ENCODE peak calls at places on chromosomes 3 and 15, in four cellular contexts. M is uterus, H is GM12878, C is heart left ventricle. D is an unnamed sample.

GRCh38 chr3:11248596-11248995 is 23.6 kb upstream of the ATG7 start:
- DNase-seq in M (no peak), H (no peak), C (no peak), D (no peak)

GRCh38 chr15:37084602-37085001 is 15.7 kb downstream of the MEIS2 start:
- DNase-seq in M (no peak), H (no peak), C (no peak), D (no peak)

GRCh38 chr3:139764936-139765335 is 87.2 kb upstream of the NMNAT3 start:
- DNase-seq in M (no peak), H (no peak), C (no peak), D (no peak)

GRCh38 chr3:184145120-184145524 is 10.0 kb downstream of the EIF2B5 start:
- DNase-seq in M (no peak), H (no peak), C (no peak), D (no peak)

GRCh38 chr3:150960708-150961684 is 11.5 kb downstream of the CLRN1 start:
- DNase-seq in M (no peak), H (no peak), C (no peak), D (no peak)

GRCh38 chr3:127589600-127590281 is 792 bp downstream of the TPRA1 start:
- DNase-seq in M (no peak), H (no peak), C (peak), D (no peak)

GRCh38 chr3:124007186-124007585 is 15.3 kb upstream of the ROPN1 start:
- DNase-seq in M (no peak), H (no peak), C (no peak), D (no peak)

GRCh38 chr3:149401215-149401925 is 23.9 kb upstream of the TM4SF1 start:
- DNase-seq in M (no peak), H (no peak), C (no peak), D (no peak)

GRCh38 chr3:25021816-25022215 is 406.2 kb upstream of the RARB start:
- DNase-seq in M (no peak), H (no peak), C (no peak), D (no peak)

GRCh38 chr3:138493804-138494606 is 59.6 kb downstream of the ESYT3 start:
- DNase-seq in M (no peak), H (no peak), C (no peak), D (no peak)

GRCh38 chr3:81995334-81995733 is 233.9 kb upstream of the GBE1 start:
- DNase-seq in M (no peak), H (no peak), C (no peak), D (no peak)
- TF ChIP-seq CTCF in M (no peak), H (no peak), C (no peak), D (no peak)

GRCh38 chr3:44762690-44763089 is 1.1 kb downstream of the KIF15 start:
- DNase-seq in M (no peak), H (no peak), C (no peak), D (no peak)

GRCh38 chr3:44762170-44762677 is 630 bp downstream of the KIF15 start:
- DNase-seq in M (no peak), H (no peak), C (no peak), D (no peak)

GRCh38 chr3:44764248-44764647 is 2.7 kb downstream of the KIF15 start:
- DNase-seq in M (no peak), H (no peak), C (no peak), D (no peak)

DNA sequence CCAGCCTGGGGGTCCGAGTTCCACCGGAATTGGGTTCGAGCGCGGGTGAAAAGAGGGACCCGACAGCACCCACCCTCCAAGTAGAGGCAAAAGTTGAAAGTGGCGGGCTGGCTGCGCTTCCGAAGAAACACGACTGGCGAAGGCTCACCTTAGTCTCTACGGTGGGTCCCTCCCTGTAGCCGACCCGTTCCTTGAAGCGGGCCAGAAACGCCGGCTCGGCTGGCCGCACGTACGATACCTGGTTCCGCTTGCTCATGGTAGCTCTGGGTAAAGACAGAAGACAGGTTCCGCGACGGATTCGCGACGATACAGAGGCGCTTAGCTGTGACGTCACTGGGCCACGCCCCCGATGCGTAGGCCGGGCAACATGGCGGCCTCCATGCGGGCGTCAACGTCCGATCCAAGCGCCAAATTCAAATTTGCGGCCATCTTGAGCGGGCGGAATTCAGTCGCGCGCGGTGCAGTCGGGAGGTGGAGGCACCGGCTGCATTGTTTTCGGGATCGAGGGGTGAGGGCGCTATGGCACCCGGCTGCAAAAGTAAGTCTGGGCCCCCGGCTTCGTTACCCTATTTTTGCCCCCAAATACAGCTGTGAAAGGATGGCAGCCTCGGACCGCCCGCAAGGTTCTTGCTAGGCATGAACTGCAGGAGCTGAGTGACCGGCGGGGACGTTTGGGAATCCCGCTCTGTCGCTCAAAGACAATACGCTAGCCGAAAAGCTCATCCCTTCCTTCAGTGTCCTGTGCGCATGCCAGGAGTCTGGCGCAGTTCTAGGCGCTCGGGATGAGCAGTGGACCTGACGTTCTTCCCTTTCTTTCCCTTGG is at the start of the genes KIAA1143 and KIF15:
- DNase-seq in M (peak), H (peak), C (peak), D (peak)
- TF ChIP-seq POLR2A in M (peak), H (peak), C (peak), D (no peak)

GRCh38 chr3:4583441-4583840 is 90.3 kb downstream of the ITPR1 start:
- DNase-seq in M (peak), H (no peak), C (no peak), D (no peak)

GRCh38 chr3:4587061-4587837 is 94.1 kb downstream of the ITPR1 start:
- DNase-seq in M (no peak), H (no peak), C (no peak), D (no peak)

GRCh38 chr3:4586381-4586780 is 93.2 kb downstream of the ITPR1 start:
- DNase-seq in M (no peak), H (no peak), C (no peak), D (no peak)

GRCh38 chr3:4582634-4583033 is 89.5 kb downstream of the ITPR1 start:
- DNase-seq in M (no peak), H (no peak), C (no peak), D (no peak)

GRCh38 chr3:4584537-4585249 is 91.5 kb downstream of the ITPR1 start:
- DNase-seq in M (peak), H (peak), C (no peak), D (no peak)
- H3K4me3 ChIP-seq in M (peak), H (peak), C (peak), D (no peak)

GRCh38 chr3:181726351-181727121 is 14.8 kb downstream of the SOX2 start:
- DNase-seq in M (no peak), H (no peak), C (no peak), D (no peak)
- TF ChIP-seq CTCF in M (no peak), H (no peak), C (no peak), D (no peak)

GRCh38 chr3:49928511-49929017 is 1.0 kb downstream of the MON1A start:
- DNase-seq in M (no peak), H (no peak), C (no peak), D (no peak)

GRCh38 chr3:49927798-49928197 is 1.8 kb downstream of the MON1A start:
- DNase-seq in M (no peak), H (no peak), C (no peak), D (no peak)

GRCh38 chr3:49930922-49931321 is 1.3 kb upstream of the MON1A start:
- DNase-seq in M (no peak), H (no peak), C (no peak), D (no peak)

GRCh38 chr3:49930241-49930690 is 655 bp upstream of the MON1A start:
- DNase-seq in M (no peak), H (no peak), C (no peak), D (no peak)

DNA sequence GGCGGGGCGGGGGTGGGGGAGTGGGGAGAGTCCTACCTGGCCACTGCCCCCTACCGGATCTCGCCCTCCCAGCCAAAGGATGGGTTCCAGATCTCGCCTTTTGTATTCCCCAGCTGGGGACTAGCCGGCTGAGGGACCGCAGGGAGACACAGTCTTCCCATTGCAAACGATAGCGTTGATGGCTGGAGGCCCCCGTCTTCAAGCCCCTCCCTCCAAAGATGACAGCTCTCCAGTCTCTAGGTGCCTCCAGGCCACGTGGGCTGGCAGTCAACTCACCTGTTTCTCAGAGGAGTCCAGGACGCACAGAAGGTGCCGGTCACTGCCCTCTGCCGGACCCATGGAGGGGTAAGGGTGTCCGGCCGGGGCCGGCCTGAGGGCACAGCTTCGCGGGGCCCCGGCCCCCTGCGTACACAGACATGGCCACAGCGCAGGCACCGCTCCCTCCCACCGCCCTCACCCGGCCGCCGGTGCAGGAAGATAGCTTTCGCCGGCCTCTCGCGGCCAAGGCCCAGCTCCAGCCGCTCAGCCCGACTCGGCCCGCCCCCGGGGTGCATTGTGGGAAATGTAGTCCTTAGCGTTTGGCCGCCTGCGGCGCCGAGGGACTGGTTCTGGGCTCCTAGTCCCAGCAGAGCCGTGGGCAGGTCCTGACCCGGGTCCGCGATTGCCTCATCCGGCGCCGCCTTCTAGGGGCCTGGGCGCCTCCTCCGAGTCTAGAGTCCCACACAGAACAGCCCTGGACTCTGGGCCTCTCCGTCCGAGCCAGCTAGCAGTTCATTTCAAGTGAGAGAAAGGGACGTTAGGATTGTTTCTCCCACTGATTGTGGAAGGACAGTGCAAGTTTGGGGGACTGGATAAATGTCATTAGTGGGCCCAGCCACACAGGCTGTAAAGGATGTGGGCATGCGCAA is at the start of gene MON1A:
- DNase-seq in M (peak), H (peak), C (peak), D (peak)
- TF ChIP-seq POLR2A in M (peak), H (peak), C (peak), D (no peak)

D was measured in lower leg skin.